ENCODE peak calls at places on chromosomes 6 and 20, in six cellular contexts. C is HCT116, U is A549, G is GM12878, M is HepG2, V is WTC11. Q is an unnamed sample.

GRCh38 chr6:3977875-3978711 is 100.8 kb downstream of the FAM217A start:
- DNase-seq in C (peak), U (peak), G (peak), M (peak), V (peak), Q (peak)

GRCh38 chr6:4403828-4404227 is 268.5 kb upstream of the ECI2 start:
- DNase-seq in C (no peak), U (no peak), G (no peak), M (no peak), V (no peak), Q (no peak)

GRCh38 chr6:84777888-84778287 is 13.5 kb upstream of the TBX18 start:
- DNase-seq in C (no peak), U (no peak), G (no peak), M (no peak), V (no peak), Q (no peak)

GRCh38 chr6:32153252-32153834 is 598 bp upstream of the PPT2 start:
- DNase-seq in C (no peak), U (peak), G (no peak), M (peak), V (peak), Q (no peak)

GRCh38 chr20:37390503-37390890 is 44.6 kb downstream of the SRC start:
- DNase-seq in C (no peak), U (no peak), G (no peak), M (no peak), V (no peak), Q (no peak)

GRCh38 chr20:8304124-8304800 is 172.2 kb downstream of the PLCB1 start:
- DNase-seq in C (no peak), U (no peak), G (no peak), M (no peak), V (no peak), Q (no peak)

GRCh38 chr6:34673079-34673478 is 23.5 kb downstream of the ILRUN start:
- DNase-seq in C (no peak), U (no peak), G (no peak), M (no peak), V (no peak), Q (no peak)

GRCh38 chr20:47764154-47764734 is 21.0 kb downstream of the SULF2 start:
- DNase-seq in C (no peak), U (peak), G (no peak), M (no peak), V (no peak), Q (peak)

GRCh38 chr6:142952614-142953013 is 7.6 kb upstream of the HIVEP2 start:
- DNase-seq in C (no peak), U (no peak), G (no peak), M (no peak), V (no peak), Q (no peak)

GRCh38 chr20:37390891-37391525 is 45.1 kb downstream of the SRC start:
- DNase-seq in C (no peak), U (no peak), G (no peak), M (peak), V (no peak), Q (no peak)

GRCh38 chr20:4973330-4974097 is 27.8 kb downstream of the SLC23A2 start:
- DNase-seq in C (no peak), U (peak), G (peak), M (peak), V (no peak), Q (peak)

GRCh38 chr20:57627972-57628650 is 7.9 kb upstream of the ZBP1 start:
- DNase-seq in C (no peak), U (no peak), G (no peak), M (no peak), V (no peak), Q (peak)

GRCh38 chr6:15429146-15430110 is 183.6 kb downstream of the JARID2 start:
- DNase-seq in C (no peak), U (no peak), G (no peak), M (peak), V (no peak), Q (peak)

GRCh38 chr6:15430181-15430580 is 184.3 kb downstream of the JARID2 start:
- DNase-seq in C (no peak), U (no peak), G (no peak), M (no peak), V (no peak), Q (no peak)

GRCh38 chr6:15433517-15433874 is 187.6 kb downstream of the JARID2 start:
- DNase-seq in C (no peak), U (no peak), G (no peak), M (no peak), V (no peak), Q (no peak)

GRCh38 chr6:15431762-15432495 is 186.1 kb downstream of the JARID2 start:
- DNase-seq in C (no peak), U (no peak), G (no peak), M (peak), V (no peak), Q (no peak)

GRCh38 chr6:15430947-15431405 is 185.1 kb downstream of the JARID2 start:
- DNase-seq in C (no peak), U (no peak), G (no peak), M (peak), V (no peak), Q (no peak)
- TF ChIP-seq MAX in C (no peak), U (no peak), G (no peak), M (no peak), V (no peak), Q (no peak)

DNA sequence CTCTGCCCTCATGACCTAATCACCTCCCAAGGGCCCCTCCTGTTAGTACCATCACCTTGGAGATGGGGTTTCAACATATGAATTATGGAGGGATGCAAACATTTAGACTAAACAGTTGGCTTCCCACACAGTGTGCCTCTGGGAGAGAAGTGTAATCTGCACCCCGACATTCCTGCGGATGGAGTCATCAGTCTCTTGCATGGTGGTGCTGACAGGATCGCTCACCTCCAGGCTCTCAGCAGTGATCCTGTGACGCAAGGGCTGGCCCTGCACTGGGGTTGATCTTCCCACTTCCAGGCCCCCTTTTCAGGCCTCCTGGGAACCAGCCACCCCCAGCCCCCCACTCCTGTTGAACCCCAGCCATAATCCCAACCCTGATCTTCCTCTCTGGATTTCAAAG is 16.0 kb upstream of the PI16 start:
- DNase-seq in C (no peak), U (no peak), G (no peak), M (no peak), V (no peak), Q (no peak)
- TF ChIP-seq MAX in C (no peak), U (no peak), G (no peak), M (no peak), V (no peak), Q (no peak)

DNA sequence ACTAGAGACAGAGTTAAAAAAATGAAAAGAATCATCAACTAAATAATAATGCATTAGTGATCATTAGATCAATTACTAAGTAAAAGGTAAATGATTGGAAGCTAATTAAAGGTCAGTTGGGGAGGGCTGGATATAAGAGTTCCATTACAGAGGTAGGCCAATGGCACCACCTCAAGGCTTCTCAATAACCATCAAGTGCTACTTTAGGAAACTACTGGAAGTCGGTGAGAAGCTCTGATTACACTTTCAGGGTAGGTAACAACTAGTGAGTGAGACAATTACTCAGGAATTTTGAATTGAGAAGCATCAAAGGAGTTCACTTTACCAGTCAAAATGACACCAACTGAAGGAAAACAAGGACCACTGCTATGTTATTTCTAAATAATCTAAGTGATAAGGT is 90.2 kb upstream of the HDAC2 start:
- DNase-seq in C (no peak), U (no peak), G (no peak), M (no peak), V (no peak), Q (no peak)
- TF ChIP-seq MAX in C (no peak), U (no peak), G (no peak), M (no peak), V (no peak), Q (no peak)

GRCh38 chr6:13472099-13472498 is 15.3 kb downstream of the GFOD1 start:
- DNase-seq in C (no peak), U (no peak), G (no peak), M (no peak), V (no peak), Q (no peak)

GRCh38 chr6:13471184-13471583 is 16.2 kb downstream of the GFOD1 start:
- DNase-seq in C (no peak), U (no peak), G (no peak), M (no peak), V (no peak), Q (no peak)

GRCh38 chr6:13468839-13469238 is 18.6 kb downstream of the GFOD1 start:
- DNase-seq in C (no peak), U (no peak), G (no peak), M (no peak), V (no peak), Q (no peak)

GRCh38 chr6:13469688-13470087 is 17.7 kb downstream of the GFOD1 start:
- DNase-seq in C (no peak), U (no peak), G (no peak), M (no peak), V (no peak), Q (no peak)

GRCh38 chr6:13470240-13471140 is 16.9 kb downstream of the GFOD1 start:
- DNase-seq in C (no peak), U (no peak), G (no peak), M (no peak), V (no peak), Q (no peak)
- TF ChIP-seq MAX in C (no peak), U (no peak), G (no peak), M (no peak), V (no peak), Q (no peak)

DNA sequence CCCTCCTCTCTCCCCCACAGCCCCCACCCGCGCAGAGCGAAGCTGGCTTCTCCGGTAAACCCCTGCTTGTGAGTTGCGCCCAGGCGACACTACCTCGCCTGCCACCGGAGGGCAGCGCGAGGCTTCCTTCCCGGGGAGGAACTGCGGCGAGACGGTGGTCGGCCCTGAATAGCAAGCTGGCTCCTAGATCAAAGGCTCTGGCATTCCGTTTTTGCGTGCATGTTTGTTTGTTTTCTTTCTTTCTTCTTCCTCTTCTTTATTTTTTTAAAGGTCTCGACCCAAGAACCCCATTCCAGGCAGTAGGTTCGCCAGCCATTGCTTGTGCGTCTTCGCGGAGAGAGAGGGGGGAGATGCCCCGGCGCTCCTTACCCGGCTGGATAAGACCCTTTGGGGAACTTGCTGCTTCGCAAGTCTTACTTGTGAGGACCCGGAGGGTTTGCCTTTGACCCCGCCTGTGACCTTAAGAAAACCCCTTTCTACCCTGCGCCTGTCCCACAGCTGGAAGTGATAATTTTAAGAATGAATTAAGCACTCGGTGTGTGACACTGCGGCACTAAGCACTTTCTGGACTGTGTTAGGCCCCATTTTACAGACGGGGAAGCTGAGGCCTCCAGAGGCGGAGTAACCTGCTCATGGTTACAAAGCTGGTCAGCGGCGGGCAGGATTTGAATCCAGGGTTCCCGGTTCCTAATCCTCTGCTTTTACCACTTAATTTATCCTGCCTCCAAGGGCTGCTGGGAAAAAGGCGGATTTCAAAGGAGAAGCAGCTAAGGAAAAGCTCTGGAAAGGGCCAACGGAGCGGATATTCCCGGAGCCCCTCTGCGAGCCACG is 92.6 kb upstream of the SIRPA start:
- DNase-seq in C (no peak), U (peak), G (no peak), M (peak), V (peak), Q (peak)
- TF ChIP-seq MAX in C (no peak), U (peak), G (peak), M (no peak), V (no peak), Q (peak)

GRCh38 chr20:50628326-50628725 is 63.0 kb downstream of the RIPOR3 start:
- DNase-seq in C (no peak), U (no peak), G (no peak), M (peak), V (no peak), Q (peak)

GRCh38 chr20:50627747-50628146 is 63.6 kb downstream of the RIPOR3 start:
- DNase-seq in C (no peak), U (no peak), G (no peak), M (no peak), V (no peak), Q (no peak)

GRCh38 chr20:50621068-50621467 is 70.3 kb downstream of the RIPOR3 start:
- DNase-seq in C (no peak), U (no peak), G (no peak), M (no peak), V (no peak), Q (no peak)

GRCh38 chr20:50625986-50626677 is 65.2 kb downstream of the RIPOR3 start:
- DNase-seq in C (peak), U (peak), G (no peak), M (peak), V (peak), Q (peak)

GRCh38 chr20:50624351-50625016 is 66.9 kb downstream of the RIPOR3 start:
- DNase-seq in C (no peak), U (no peak), G (no peak), M (peak), V (no peak), Q (no peak)
- TF ChIP-seq MAX in C (no peak), U (no peak), G (no peak), M (peak), V (no peak), Q (no peak)

GRCh38 chr6:43964659-43965570 is 162.3 kb downstream of the MRPL14 start:
- DNase-seq in C (no peak), U (no peak), G (no peak), M (no peak), V (no peak), Q (peak)
- TF ChIP-seq MAX in C (no peak), U (no peak), G (no peak), M (no peak), V (no peak), Q (no peak)